ENCODE peak calls at places on chromosomes 6 and 20, in ten cellular contexts. One of them, this sample, is unnamed. For H3K9me3, the result is how much of the 10 kb centered on the place peaks cover.

GRCh38 chr6:43759926-43760798 is 9.8 kb upstream of the VEGFA start:
- DNase-seq in H1: no peak
- DNase-seq in heart left ventricle: no peak
- DNase-seq in stomach: no peak
- DNase-seq in ovary: no peak
- DNase-seq in mucosa of descending colon: no peak
- DNase-seq in right lobe of liver: no peak
- DNase-seq in heart right ventricle: no peak
- DNase-seq in spleen: peak
- DNase-seq in cardiac muscle cell: no peak
- DNase-seq in this sample: no peak

GRCh38 chr20:44736170-44737021 is 9.3 kb upstream of the KCNK15 start:
- DNase-seq in mucosa of descending colon: no peak
- DNase-seq in ovary: peak
- DNase-seq in stomach: peak
- DNase-seq in H1: peak
- DNase-seq in heart left ventricle: peak
- DNase-seq in spleen: no peak
- DNase-seq in heart right ventricle: peak
- DNase-seq in right lobe of liver: peak
- DNase-seq in cardiac muscle cell: peak
- DNase-seq in this sample: no peak

GRCh38 chr6:131678401-131678800 is 22.8 kb downstream of the OR2A4 start:
- DNase-seq in mucosa of descending colon: no peak
- DNase-seq in H1: no peak
- DNase-seq in stomach: no peak
- DNase-seq in cardiac muscle cell: no peak
- DNase-seq in ovary: no peak
- DNase-seq in heart right ventricle: no peak
- DNase-seq in spleen: no peak
- DNase-seq in right lobe of liver: no peak
- DNase-seq in heart left ventricle: no peak
- DNase-seq in this sample: no peak

GRCh38 chr20:17859616-17860232 is 108.9 kb downstream of the SNX5 start:
- DNase-seq in mucosa of descending colon: no peak
- DNase-seq in spleen: peak
- DNase-seq in stomach: no peak
- DNase-seq in right lobe of liver: peak
- DNase-seq in H1: no peak
- DNase-seq in heart right ventricle: peak
- DNase-seq in heart left ventricle: peak
- DNase-seq in cardiac muscle cell: no peak
- DNase-seq in ovary: no peak
- DNase-seq in this sample: no peak

GRCh38 chr6:29925341-29926080 is 16.8 kb upstream of the HLA-A start:
- DNase-seq in heart right ventricle: peak
- DNase-seq in stomach: no peak
- DNase-seq in right lobe of liver: no peak
- DNase-seq in spleen: no peak
- DNase-seq in cardiac muscle cell: no peak
- DNase-seq in heart left ventricle: no peak
- DNase-seq in H1: no peak
- DNase-seq in mucosa of descending colon: no peak
- DNase-seq in ovary: no peak
- DNase-seq in this sample: no peak

GRCh38 chr6:111721677-111722219 is 116.1 kb upstream of the TRAF3IP2 start:
- DNase-seq in mucosa of descending colon: no peak
- DNase-seq in stomach: no peak
- DNase-seq in heart right ventricle: no peak
- DNase-seq in spleen: no peak
- DNase-seq in right lobe of liver: no peak
- DNase-seq in heart left ventricle: no peak
- DNase-seq in ovary: no peak
- DNase-seq in H1: peak
- DNase-seq in cardiac muscle cell: peak
- DNase-seq in this sample: no peak

GRCh38 chr6:134472661-134473060 is 154.7 kb upstream of the SGK1 start:
- DNase-seq in heart right ventricle: no peak
- DNase-seq in stomach: no peak
- DNase-seq in H1: no peak
- DNase-seq in cardiac muscle cell: no peak
- DNase-seq in right lobe of liver: no peak
- DNase-seq in spleen: no peak
- DNase-seq in mucosa of descending colon: no peak
- DNase-seq in heart left ventricle: no peak
- DNase-seq in ovary: no peak
- DNase-seq in this sample: no peak

GRCh38 chr20:49821381-49821780 is 8.8 kb downstream of the SLC9A8 start:
- DNase-seq in heart right ventricle: no peak
- DNase-seq in ovary: no peak
- DNase-seq in H1: no peak
- DNase-seq in right lobe of liver: no peak
- DNase-seq in mucosa of descending colon: no peak
- DNase-seq in heart left ventricle: no peak
- DNase-seq in spleen: no peak
- DNase-seq in cardiac muscle cell: no peak
- DNase-seq in stomach: no peak
- DNase-seq in this sample: no peak

GRCh38 chr20:41427833-41428232 is 61.2 kb upstream of the EMILIN3 start:
- DNase-seq in ovary: no peak
- DNase-seq in right lobe of liver: no peak
- DNase-seq in cardiac muscle cell: no peak
- DNase-seq in heart left ventricle: no peak
- DNase-seq in H1: no peak
- DNase-seq in heart right ventricle: no peak
- DNase-seq in stomach: no peak
- DNase-seq in spleen: no peak
- DNase-seq in mucosa of descending colon: no peak
- DNase-seq in this sample: no peak

GRCh38 chr20:19929749-19930148 is 87.4 kb upstream of the NAA20 start:
- DNase-seq in cardiac muscle cell: peak
- DNase-seq in spleen: no peak
- DNase-seq in heart right ventricle: no peak
- DNase-seq in stomach: no peak
- DNase-seq in right lobe of liver: no peak
- DNase-seq in heart left ventricle: no peak
- DNase-seq in ovary: no peak
- DNase-seq in H1: no peak
- DNase-seq in mucosa of descending colon: no peak
- DNase-seq in this sample: no peak

GRCh38 chr6:34671801-34672656 is 24.5 kb downstream of the ILRUN start:
- DNase-seq in heart right ventricle: no peak
- DNase-seq in cardiac muscle cell: peak
- DNase-seq in spleen: peak
- DNase-seq in right lobe of liver: no peak
- DNase-seq in ovary: no peak
- DNase-seq in stomach: no peak
- DNase-seq in mucosa of descending colon: peak
- DNase-seq in H1: no peak
- DNase-seq in heart left ventricle: peak
- DNase-seq in this sample: no peak

GRCh38 chr6:53347921-53348435 is 772 bp downstream of the ELOVL5 start:
- DNase-seq in heart left ventricle: peak
- DNase-seq in cardiac muscle cell: peak
- DNase-seq in H1: peak
- DNase-seq in ovary: peak
- DNase-seq in mucosa of descending colon: peak
- DNase-seq in right lobe of liver: peak
- DNase-seq in stomach: peak
- DNase-seq in spleen: peak
- DNase-seq in heart right ventricle: peak
- DNase-seq in this sample: no peak

GRCh38 chr20:34331838-34332237 is 28.7 kb upstream of the AHCY start:
- DNase-seq in heart right ventricle: no peak
- DNase-seq in ovary: no peak
- DNase-seq in spleen: no peak
- DNase-seq in heart left ventricle: no peak
- DNase-seq in H1: no peak
- DNase-seq in stomach: no peak
- DNase-seq in cardiac muscle cell: no peak
- DNase-seq in mucosa of descending colon: no peak
- DNase-seq in right lobe of liver: no peak
- DNase-seq in this sample: no peak

GRCh38 chr6:24245275-24245674 is 112.6 kb downstream of the DCDC2 start:
- DNase-seq in heart right ventricle: no peak
- DNase-seq in mucosa of descending colon: no peak
- DNase-seq in ovary: no peak
- DNase-seq in right lobe of liver: no peak
- DNase-seq in cardiac muscle cell: no peak
- DNase-seq in spleen: no peak
- DNase-seq in stomach: no peak
- DNase-seq in heart left ventricle: no peak
- DNase-seq in H1: no peak
- DNase-seq in this sample: no peak

GRCh38 chr6:170099387-170099786 is 191.5 kb downstream of the DLL1 start:
- DNase-seq in stomach: peak
- DNase-seq in right lobe of liver: peak
- DNase-seq in cardiac muscle cell: no peak
- DNase-seq in ovary: peak
- DNase-seq in H1: peak
- DNase-seq in mucosa of descending colon: no peak
- DNase-seq in heart right ventricle: peak
- DNase-seq in spleen: peak
- DNase-seq in heart left ventricle: no peak
- DNase-seq in this sample: no peak
- H3K9me3 ChIP-seq in stomach: under half
- H3K9me3 ChIP-seq in right lobe of liver: under half
- H3K9me3 ChIP-seq in cardiac muscle cell: under half
- H3K9me3 ChIP-seq in ovary: under half
- H3K9me3 ChIP-seq in H1: under half
- H3K9me3 ChIP-seq in mucosa of descending colon: under half
- H3K9me3 ChIP-seq in heart right ventricle: under half
- H3K9me3 ChIP-seq in spleen: under half
- H3K9me3 ChIP-seq in heart left ventricle: under half
- H3K9me3 ChIP-seq in this sample: half or more

GRCh38 chr6:50819527-50819905 is 845 bp downstream of the TFAP2B start:
- DNase-seq in ovary: no peak
- DNase-seq in heart right ventricle: no peak
- DNase-seq in stomach: no peak
- DNase-seq in mucosa of descending colon: no peak
- DNase-seq in cardiac muscle cell: peak
- DNase-seq in heart left ventricle: no peak
- DNase-seq in spleen: no peak
- DNase-seq in H1: peak
- DNase-seq in right lobe of liver: no peak
- DNase-seq in this sample: no peak
- TF ChIP-seq CTCF in ovary: no peak
- TF ChIP-seq CTCF in heart right ventricle: no peak
- TF ChIP-seq CTCF in stomach: no peak
- TF ChIP-seq CTCF in mucosa of descending colon: no peak
- TF ChIP-seq CTCF in cardiac muscle cell: no peak
- TF ChIP-seq CTCF in heart left ventricle: no peak
- TF ChIP-seq CTCF in spleen: no peak
- TF ChIP-seq CTCF in H1: no peak
- TF ChIP-seq CTCF in right lobe of liver: no peak
- TF ChIP-seq CTCF in this sample: no peak

GRCh38 chr6:122399055-122399347 is 451 bp upstream of the HSF2 start:
- DNase-seq in ovary: no peak
- DNase-seq in spleen: no peak
- DNase-seq in cardiac muscle cell: no peak
- DNase-seq in heart left ventricle: no peak
- DNase-seq in H1: no peak
- DNase-seq in mucosa of descending colon: no peak
- DNase-seq in heart right ventricle: no peak
- DNase-seq in right lobe of liver: no peak
- DNase-seq in stomach: no peak
- DNase-seq in this sample: no peak
- H3K4me3 ChIP-seq in ovary: peak
- H3K4me3 ChIP-seq in spleen: peak
- H3K4me3 ChIP-seq in cardiac muscle cell: no peak
- H3K4me3 ChIP-seq in heart left ventricle: peak
- H3K4me3 ChIP-seq in H1: no peak
- H3K4me3 ChIP-seq in mucosa of descending colon: no peak
- H3K4me3 ChIP-seq in heart right ventricle: peak
- H3K4me3 ChIP-seq in right lobe of liver: no peak
- H3K4me3 ChIP-seq in stomach: peak
- H3K4me3 ChIP-seq in this sample: peak

GRCh38 chr6:351867-352289 is 39.7 kb upstream of the IRF4 start:
- DNase-seq in ovary: no peak
- DNase-seq in cardiac muscle cell: no peak
- DNase-seq in right lobe of liver: no peak
- DNase-seq in heart right ventricle: no peak
- DNase-seq in mucosa of descending colon: no peak
- DNase-seq in spleen: no peak
- DNase-seq in H1: no peak
- DNase-seq in stomach: no peak
- DNase-seq in heart left ventricle: no peak
- DNase-seq in this sample: no peak
- H3K9me3 ChIP-seq in ovary: under half
- H3K9me3 ChIP-seq in cardiac muscle cell: under half
- H3K9me3 ChIP-seq in right lobe of liver: under half
- H3K9me3 ChIP-seq in heart right ventricle: under half
- H3K9me3 ChIP-seq in mucosa of descending colon: under half
- H3K9me3 ChIP-seq in spleen: under half
- H3K9me3 ChIP-seq in H1: half or more
- H3K9me3 ChIP-seq in stomach: under half
- H3K9me3 ChIP-seq in heart left ventricle: under half
- H3K9me3 ChIP-seq in this sample: half or more

GRCh38 chr6:42569102-42570028 is 5.5 kb downstream of the UBR2 start:
- DNase-seq in stomach: no peak
- DNase-seq in cardiac muscle cell: peak
- DNase-seq in right lobe of liver: no peak
- DNase-seq in heart left ventricle: no peak
- DNase-seq in H1: no peak
- DNase-seq in spleen: no peak
- DNase-seq in ovary: no peak
- DNase-seq in mucosa of descending colon: no peak
- DNase-seq in heart right ventricle: no peak
- DNase-seq in this sample: peak
- TF ChIP-seq CTCF in stomach: no peak
- TF ChIP-seq CTCF in cardiac muscle cell: peak
- TF ChIP-seq CTCF in right lobe of liver: no peak
- TF ChIP-seq CTCF in heart left ventricle: no peak
- TF ChIP-seq CTCF in H1: no peak
- TF ChIP-seq CTCF in spleen: no peak
- TF ChIP-seq CTCF in ovary: no peak
- TF ChIP-seq CTCF in mucosa of descending colon: no peak
- TF ChIP-seq CTCF in heart right ventricle: no peak
- TF ChIP-seq CTCF in this sample: peak

DNA sequence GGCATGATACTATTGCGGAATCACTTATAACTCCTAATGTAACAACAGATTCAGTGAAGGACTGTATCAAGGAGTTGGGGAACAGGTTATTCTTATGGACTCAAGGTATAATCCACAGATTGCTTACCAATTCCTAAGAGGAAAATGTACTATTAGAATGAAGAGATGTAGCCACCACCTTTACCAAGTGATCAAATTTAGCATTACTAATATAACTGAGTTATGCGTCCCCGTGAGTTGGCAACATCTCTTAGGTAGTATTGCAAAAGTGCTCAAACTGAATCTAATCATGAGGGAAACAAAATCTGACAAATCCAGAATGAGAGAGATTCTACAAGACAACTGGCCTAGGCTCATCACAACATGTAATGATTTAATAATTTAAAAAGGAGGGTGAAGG is 777 bp upstream of the SNRNP48 start:
- DNase-seq in heart left ventricle: no peak
- DNase-seq in heart right ventricle: no peak
- DNase-seq in spleen: no peak
- DNase-seq in stomach: no peak
- DNase-seq in H1: no peak
- DNase-seq in cardiac muscle cell: no peak
- DNase-seq in right lobe of liver: no peak
- DNase-seq in ovary: no peak
- DNase-seq in mucosa of descending colon: no peak
- DNase-seq in this sample: no peak
- H3K4me3 ChIP-seq in heart left ventricle: peak
- H3K4me3 ChIP-seq in heart right ventricle: peak
- H3K4me3 ChIP-seq in spleen: no peak
- H3K4me3 ChIP-seq in stomach: no peak
- H3K4me3 ChIP-seq in H1: no peak
- H3K4me3 ChIP-seq in cardiac muscle cell: no peak
- H3K4me3 ChIP-seq in right lobe of liver: no peak
- H3K4me3 ChIP-seq in ovary: peak
- H3K4me3 ChIP-seq in mucosa of descending colon: no peak
- H3K4me3 ChIP-seq in this sample: no peak